ENCODE peak calls at places on chromosomes 5 and 9, in six cellular contexts. One of them, this sample, is unnamed.

GRCh38 chr5:74201334-74202081 is 439.0 kb downstream of the ENC1 start:
- DNase-seq in kidney glomerular epithelial cell: peak
- DNase-seq in esophagus squamous epithelium: no peak
- DNase-seq in LoVo: peak
- DNase-seq in IMR-90: peak
- DNase-seq in T follicular helper cell: no peak
- DNase-seq in this sample: no peak

GRCh38 chr5:83492331-83492730 is 20.8 kb downstream of the VCAN start:
- DNase-seq in kidney glomerular epithelial cell: no peak
- DNase-seq in IMR-90: no peak
- DNase-seq in esophagus squamous epithelium: no peak
- DNase-seq in T follicular helper cell: no peak
- DNase-seq in LoVo: no peak
- DNase-seq in this sample: no peak

GRCh38 chr9:124420991-124421543 is 5.8 kb upstream of the PSMB7 start:
- DNase-seq in T follicular helper cell: no peak
- DNase-seq in LoVo: no peak
- DNase-seq in IMR-90: peak
- DNase-seq in kidney glomerular epithelial cell: no peak
- DNase-seq in esophagus squamous epithelium: no peak
- DNase-seq in this sample: no peak

GRCh38 chr5:1008451-1009358 is at the start of gene NKD2:
- DNase-seq in esophagus squamous epithelium: no peak
- DNase-seq in LoVo: peak
- DNase-seq in kidney glomerular epithelial cell: no peak
- DNase-seq in IMR-90: no peak
- DNase-seq in T follicular helper cell: no peak
- DNase-seq in this sample: peak

GRCh38 chr5:71922584-71923106 is 184.6 kb upstream of the MAP1B start:
- DNase-seq in T follicular helper cell: no peak
- DNase-seq in LoVo: peak
- DNase-seq in IMR-90: peak
- DNase-seq in esophagus squamous epithelium: no peak
- DNase-seq in kidney glomerular epithelial cell: peak
- DNase-seq in this sample: no peak

GRCh38 chr5:124663101-124663506 is 83.3 kb downstream of the ZNF608 start:
- DNase-seq in LoVo: no peak
- DNase-seq in IMR-90: no peak
- DNase-seq in esophagus squamous epithelium: no peak
- DNase-seq in T follicular helper cell: no peak
- DNase-seq in kidney glomerular epithelial cell: no peak
- DNase-seq in this sample: no peak

GRCh38 chr5:81154725-81155124 is 78.4 kb upstream of the CKMT2 start:
- DNase-seq in esophagus squamous epithelium: no peak
- DNase-seq in T follicular helper cell: no peak
- DNase-seq in kidney glomerular epithelial cell: no peak
- DNase-seq in LoVo: no peak
- DNase-seq in IMR-90: no peak
- DNase-seq in this sample: no peak

GRCh38 chr5:43312699-43313034 is 545 bp downstream of the HMGCS1 start:
- DNase-seq in kidney glomerular epithelial cell: no peak
- DNase-seq in esophagus squamous epithelium: no peak
- DNase-seq in T follicular helper cell: no peak
- DNase-seq in LoVo: no peak
- DNase-seq in IMR-90: no peak
- DNase-seq in this sample: no peak

GRCh38 chr5:157446077-157446930 is 13.7 kb upstream of the NIPAL4 start:
- DNase-seq in T follicular helper cell: no peak
- DNase-seq in LoVo: no peak
- DNase-seq in esophagus squamous epithelium: no peak
- DNase-seq in IMR-90: no peak
- DNase-seq in kidney glomerular epithelial cell: no peak
- DNase-seq in this sample: no peak

GRCh38 chr9:94111446-94111845 is 27.2 kb downstream of the PTPDC1 start:
- DNase-seq in esophagus squamous epithelium: no peak
- DNase-seq in T follicular helper cell: no peak
- DNase-seq in IMR-90: peak
- DNase-seq in LoVo: no peak
- DNase-seq in kidney glomerular epithelial cell: no peak
- DNase-seq in this sample: no peak

GRCh38 chr5:56116599-56117131 is 116.5 kb downstream of the ANKRD55 start:
- DNase-seq in LoVo: no peak
- DNase-seq in T follicular helper cell: no peak
- DNase-seq in kidney glomerular epithelial cell: no peak
- DNase-seq in esophagus squamous epithelium: no peak
- DNase-seq in IMR-90: no peak
- DNase-seq in this sample: no peak

GRCh38 chr5:37875051-37875787 is 35.4 kb upstream of the GDNF start:
- DNase-seq in LoVo: no peak
- DNase-seq in kidney glomerular epithelial cell: no peak
- DNase-seq in T follicular helper cell: no peak
- DNase-seq in IMR-90: peak
- DNase-seq in esophagus squamous epithelium: no peak
- DNase-seq in this sample: no peak

GRCh38 chr5:54643679-54644078 is 126.1 kb downstream of the SNX18 start:
- DNase-seq in IMR-90: peak
- DNase-seq in kidney glomerular epithelial cell: peak
- DNase-seq in LoVo: peak
- DNase-seq in esophagus squamous epithelium: no peak
- DNase-seq in T follicular helper cell: no peak
- DNase-seq in this sample: no peak

GRCh38 chr5:37754976-37755375 is 84.9 kb downstream of the GDNF start:
- DNase-seq in LoVo: no peak
- DNase-seq in esophagus squamous epithelium: no peak
- DNase-seq in T follicular helper cell: no peak
- DNase-seq in kidney glomerular epithelial cell: no peak
- DNase-seq in IMR-90: no peak
- DNase-seq in this sample: no peak

GRCh38 chr5:14560091-14560595 is 21.4 kb upstream of the OTULINL start:
- DNase-seq in T follicular helper cell: no peak
- DNase-seq in LoVo: no peak
- DNase-seq in kidney glomerular epithelial cell: no peak
- DNase-seq in IMR-90: no peak
- DNase-seq in esophagus squamous epithelium: no peak
- DNase-seq in this sample: no peak

GRCh38 chr9:109973336-109973735 is 193.3 kb downstream of the PALM2AKAP2 start:
- DNase-seq in LoVo: no peak
- DNase-seq in IMR-90: no peak
- DNase-seq in esophagus squamous epithelium: no peak
- DNase-seq in kidney glomerular epithelial cell: no peak
- DNase-seq in T follicular helper cell: no peak
- DNase-seq in this sample: no peak

GRCh38 chr5:73955447-73955846 is 329.5 kb downstream of the ARHGEF28 start:
- DNase-seq in IMR-90: no peak
- DNase-seq in kidney glomerular epithelial cell: no peak
- DNase-seq in LoVo: no peak
- DNase-seq in esophagus squamous epithelium: no peak
- DNase-seq in T follicular helper cell: no peak
- DNase-seq in this sample: no peak

GRCh38 chr5:91955610-91956009 is 572.5 kb upstream of the ARRDC3 start:
- DNase-seq in esophagus squamous epithelium: no peak
- DNase-seq in kidney glomerular epithelial cell: no peak
- DNase-seq in T follicular helper cell: no peak
- DNase-seq in IMR-90: no peak
- DNase-seq in LoVo: no peak
- DNase-seq in this sample: no peak

GRCh38 chr9:80492221-80492620 is 920.5 kb downstream of the TLE4 start:
- DNase-seq in IMR-90: peak
- DNase-seq in kidney glomerular epithelial cell: peak
- DNase-seq in esophagus squamous epithelium: no peak
- DNase-seq in T follicular helper cell: no peak
- DNase-seq in LoVo: no peak
- DNase-seq in this sample: no peak

GRCh38 chr5:157648275-157648990 is 3.8 kb downstream of the SOX30 start:
- DNase-seq in T follicular helper cell: no peak
- DNase-seq in kidney glomerular epithelial cell: no peak
- DNase-seq in IMR-90: peak
- DNase-seq in esophagus squamous epithelium: no peak
- DNase-seq in LoVo: no peak
- DNase-seq in this sample: no peak

GRCh38 chr9:136606687-136607333 is 55.9 kb upstream of the EGFL7 start:
- DNase-seq in T follicular helper cell: no peak
- DNase-seq in kidney glomerular epithelial cell: no peak
- DNase-seq in LoVo: no peak
- DNase-seq in esophagus squamous epithelium: no peak
- DNase-seq in IMR-90: no peak
- DNase-seq in this sample: no peak

GRCh38 chr9:136014147-136014927 is 53.2 kb upstream of the UBAC1 start:
- DNase-seq in LoVo: no peak
- DNase-seq in esophagus squamous epithelium: no peak
- DNase-seq in kidney glomerular epithelial cell: no peak
- DNase-seq in T follicular helper cell: no peak
- DNase-seq in IMR-90: no peak
- DNase-seq in this sample: no peak

GRCh38 chr5:6347165-6347564 is 31.2 kb downstream of the MED10 start:
- DNase-seq in kidney glomerular epithelial cell: no peak
- DNase-seq in IMR-90: no peak
- DNase-seq in T follicular helper cell: no peak
- DNase-seq in LoVo: no peak
- DNase-seq in esophagus squamous epithelium: no peak
- DNase-seq in this sample: no peak

GRCh38 chr9:109010676-109011655 is 2.3 kb downstream of the CTNNAL1 start:
- DNase-seq in T follicular helper cell: peak
- DNase-seq in kidney glomerular epithelial cell: peak
- DNase-seq in LoVo: no peak
- DNase-seq in IMR-90: peak
- DNase-seq in esophagus squamous epithelium: no peak
- DNase-seq in this sample: peak

GRCh38 chr5:1009359-1010180 is 968 bp downstream of the NKD2 start:
- DNase-seq in IMR-90: no peak
- DNase-seq in LoVo: no peak
- DNase-seq in esophagus squamous epithelium: no peak
- DNase-seq in T follicular helper cell: no peak
- DNase-seq in kidney glomerular epithelial cell: no peak
- DNase-seq in this sample: no peak

GRCh38 chr5:111641533-111642230 is 115.3 kb downstream of the NREP start:
- DNase-seq in LoVo: no peak
- DNase-seq in esophagus squamous epithelium: no peak
- DNase-seq in kidney glomerular epithelial cell: peak
- DNase-seq in IMR-90: peak
- DNase-seq in T follicular helper cell: no peak
- DNase-seq in this sample: no peak

GRCh38 chr9:127754761-127755557 is 19.9 kb upstream of the TOR2A start:
- DNase-seq in esophagus squamous epithelium: no peak
- DNase-seq in LoVo: no peak
- DNase-seq in T follicular helper cell: no peak
- DNase-seq in kidney glomerular epithelial cell: no peak
- DNase-seq in IMR-90: no peak
- DNase-seq in this sample: no peak

GRCh38 chr5:170360712-170361501 is 28.3 kb downstream of the KCNMB1 start:
- DNase-seq in T follicular helper cell: no peak
- DNase-seq in LoVo: no peak
- DNase-seq in IMR-90: no peak
- DNase-seq in esophagus squamous epithelium: no peak
- DNase-seq in kidney glomerular epithelial cell: no peak
- DNase-seq in this sample: no peak

GRCh38 chr9:14062449-14063187 is 251.3 kb downstream of the NFIB start:
- DNase-seq in esophagus squamous epithelium: no peak
- DNase-seq in kidney glomerular epithelial cell: no peak
- DNase-seq in IMR-90: peak
- DNase-seq in LoVo: no peak
- DNase-seq in T follicular helper cell: no peak
- DNase-seq in this sample: no peak

GRCh38 chr9:91405343-91406077 is 18.1 kb downstream of the NFIL3 start:
- DNase-seq in IMR-90: no peak
- DNase-seq in LoVo: no peak
- DNase-seq in T follicular helper cell: no peak
- DNase-seq in esophagus squamous epithelium: no peak
- DNase-seq in kidney glomerular epithelial cell: no peak
- DNase-seq in this sample: no peak

This sample was measured in T-helper 1 cell.